ENCODE peak calls at places on chromosome 17, in four cellular contexts. A is progenitor cell of endocrine pancreas, C is lower leg skin, T is AG09319. G is an unnamed sample.

GRCh38 chr17:43042025-43042424 is 17.0 kb downstream of the RND2 start:
- DNase-seq in A (no peak), C (no peak), T (no peak), G (no peak)

GRCh38 chr17:64024781-64025731 is 4.6 kb upstream of the ICAM2 start:
- DNase-seq in C (no peak), T (no peak), A (no peak), G (no peak)

GRCh38 chr17:50059256-50059655 is 3.3 kb downstream of the ITGA3 start:
- DNase-seq in T (no peak), C (no peak), A (no peak), G (no peak)

GRCh38 chr17:66652840-66653507 is 181.9 kb upstream of the CACNG5 start:
- DNase-seq in C (no peak), T (no peak), A (no peak), G (no peak)

GRCh38 chr17:69609495-69610315 is 195.2 kb downstream of the MAP2K6 start:
- DNase-seq in A (no peak), T (no peak), C (no peak), G (no peak)

GRCh38 chr17:57810740-57811632 is 38.9 kb downstream of the MRPS23 start:
- DNase-seq in A (no peak), C (no peak), T (no peak), G (peak; percentile 21)

GRCh38 chr17:72030067-72030899 is 90.5 kb upstream of the SOX9 start:
- DNase-seq in A (peak; percentile 11), C (peak; percentile 19), T (peak; percentile 43), G (peak; percentile 51)

GRCh38 chr17:21039839-21040575 is 2.8 kb downstream of the USP22 start:
- DNase-seq in T (no peak), C (no peak), A (no peak), G (no peak)

GRCh38 chr17:49787932-49788442 is 494 bp upstream of the KAT7 start:
- DNase-seq in T (no peak), A (no peak), C (no peak), G (no peak)

GRCh38 chr17:33288954-33289353 is 4.1 kb downstream of the ASIC2 start:
- DNase-seq in A (no peak), C (no peak), T (no peak), G (no peak)

GRCh38 chr17:66677201-66677981 is 157.5 kb upstream of the CACNG5 start:
- DNase-seq in A (no peak), C (no peak), T (no peak), G (no peak)

GRCh38 chr17:65800655-65801054 is 239.2 kb upstream of the AXIN2 start:
- DNase-seq in C (no peak), T (no peak), A (no peak), G (no peak)

GRCh38 chr17:47810200-47810821 is 11.3 kb downstream of the OSBPL7 start:
- DNase-seq in C (no peak), A (peak; percentile 42), T (peak; percentile 49), G (peak; percentile 46)

GRCh38 chr17:41802961-41803682 is 8.6 kb downstream of the P3H4 start:
- DNase-seq in C (no peak), T (no peak), A (no peak), G (no peak)

GRCh38 chr17:62714016-62714777 is 86.7 kb downstream of the MRC2 start:
- DNase-seq in T (no peak), C (no peak), A (no peak), G (no peak)

GRCh38 chr17:17527534-17527933 is 31.3 kb upstream of the RASD1 start:
- DNase-seq in C (no peak), A (no peak), T (no peak), G (no peak)

GRCh38 chr17:79008666-79009387 is 737 bp downstream of the CANT1 start:
- DNase-seq in A (no peak), C (no peak), T (no peak), G (no peak)

GRCh38 chr17:71180801-71181385 is 939.9 kb upstream of the SOX9 start:
- DNase-seq in C (peak; percentile 41), T (no peak), A (no peak), G (peak; percentile 38)

GRCh38 chr17:36934144-36934758 is 3.0 kb upstream of the LHX1 start:
- DNase-seq in C (no peak), A (no peak), T (no peak), G (no peak)

GRCh38 chr17:40284085-40284713 is 3.5 kb upstream of the CDC6 start:
- DNase-seq in A (no peak), C (no peak), T (peak; percentile 49), G (no peak)
- TF ChIP-seq CTCF in A (peak; percentile 51), C (no peak), T (peak; percentile 21), G (no peak)

GRCh38 chr17:51371732-51372151 is 111.4 kb downstream of the UTP18 start:
- DNase-seq in C (no peak), A (peak; percentile 28), T (no peak), G (peak; percentile 47)
- TF ChIP-seq CTCF in C (no peak), A (peak; percentile 76), T (peak; percentile 5), G (no peak)

DNA sequence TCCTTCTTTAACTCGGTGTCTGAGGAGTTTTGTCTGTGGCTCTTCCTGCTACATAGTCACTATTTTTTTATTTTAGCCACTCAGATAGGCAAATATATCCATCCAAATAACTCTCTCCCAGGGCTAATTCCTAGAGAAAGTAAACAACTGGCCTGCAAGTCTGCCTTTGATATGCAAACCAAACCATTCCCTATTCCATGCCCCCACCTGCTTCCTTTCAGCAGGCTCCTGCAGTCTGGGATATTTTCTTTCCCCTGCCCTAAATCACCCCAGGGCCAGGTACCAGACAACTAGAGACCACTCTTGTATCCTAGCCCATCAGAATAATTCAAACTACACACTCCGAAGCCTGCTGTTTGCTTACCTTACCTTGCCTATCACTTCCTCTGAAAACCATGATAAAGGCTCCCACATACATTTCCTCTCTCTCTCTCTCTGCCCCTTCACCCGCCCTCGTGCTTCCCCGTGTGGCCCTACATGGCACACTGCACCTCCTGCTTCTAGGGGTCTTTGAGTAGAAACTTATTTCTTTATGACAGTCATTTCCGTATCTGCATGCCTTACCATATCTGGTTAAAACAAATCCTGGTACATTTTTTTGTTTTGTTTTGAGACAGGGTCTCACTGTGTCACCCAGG is 8.3 kb downstream of the CD300H start:
- DNase-seq in T (no peak), C (no peak), A (no peak), G (no peak)
- TF ChIP-seq CTCF in T (no peak), C (no peak), A (no peak), G (no peak)

DNA sequence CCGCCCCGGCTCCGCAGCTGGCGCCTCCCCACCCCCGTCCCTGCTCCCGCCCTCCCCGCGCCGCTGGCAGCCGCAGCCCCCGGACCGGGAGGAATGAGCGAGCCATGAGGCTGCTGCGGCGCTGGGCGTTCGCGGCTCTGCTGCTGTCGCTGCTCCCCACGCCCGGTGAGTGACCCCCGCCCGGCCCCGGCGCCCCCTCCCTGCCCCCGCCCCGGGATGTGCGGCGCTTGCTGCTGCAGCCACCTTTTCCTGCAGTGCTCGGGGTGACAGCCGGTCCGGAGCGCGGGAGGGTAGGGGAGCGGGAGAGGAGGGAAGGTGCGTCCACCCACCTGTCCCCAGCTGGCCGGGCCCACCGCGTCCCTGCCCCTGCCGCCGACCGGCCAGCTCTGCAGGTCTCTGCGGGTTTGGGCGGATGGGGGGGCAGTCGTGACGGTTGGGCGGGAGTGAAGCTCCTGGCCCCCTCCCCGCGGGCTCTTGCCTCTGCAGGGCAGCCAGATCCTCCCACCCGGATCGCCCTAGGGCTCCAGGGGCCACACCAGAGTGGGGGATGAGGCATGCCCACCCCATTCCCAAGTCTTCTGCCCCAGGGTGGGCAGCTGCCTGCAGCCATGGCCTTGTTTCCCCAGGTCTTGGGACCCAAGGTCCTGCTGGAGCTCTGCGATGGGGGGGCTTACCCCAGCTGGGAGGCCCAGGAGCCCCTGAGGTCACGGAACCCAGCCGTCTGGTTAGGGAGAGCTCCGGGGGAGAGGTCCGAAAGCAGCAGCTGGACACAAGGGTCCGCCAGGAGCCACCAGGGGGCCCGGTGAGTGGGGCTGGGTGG is 518 bp downstream of the ADAM11 start:
- DNase-seq in T (no peak), A (no peak), C (no peak), G (no peak)
- TF ChIP-seq CTCF in T (no peak), A (peak; percentile 46), C (no peak), G (no peak)

GRCh38 chr17:7403902-7404736 is at the start of gene TMEM256:
- DNase-seq in A (peak; percentile 95), C (peak; percentile 99), T (peak; percentile 99), G (peak; percentile 93)
- TF ChIP-seq CTCF in A (peak; percentile 20), C (no peak), T (no peak), G (no peak)

DNA sequence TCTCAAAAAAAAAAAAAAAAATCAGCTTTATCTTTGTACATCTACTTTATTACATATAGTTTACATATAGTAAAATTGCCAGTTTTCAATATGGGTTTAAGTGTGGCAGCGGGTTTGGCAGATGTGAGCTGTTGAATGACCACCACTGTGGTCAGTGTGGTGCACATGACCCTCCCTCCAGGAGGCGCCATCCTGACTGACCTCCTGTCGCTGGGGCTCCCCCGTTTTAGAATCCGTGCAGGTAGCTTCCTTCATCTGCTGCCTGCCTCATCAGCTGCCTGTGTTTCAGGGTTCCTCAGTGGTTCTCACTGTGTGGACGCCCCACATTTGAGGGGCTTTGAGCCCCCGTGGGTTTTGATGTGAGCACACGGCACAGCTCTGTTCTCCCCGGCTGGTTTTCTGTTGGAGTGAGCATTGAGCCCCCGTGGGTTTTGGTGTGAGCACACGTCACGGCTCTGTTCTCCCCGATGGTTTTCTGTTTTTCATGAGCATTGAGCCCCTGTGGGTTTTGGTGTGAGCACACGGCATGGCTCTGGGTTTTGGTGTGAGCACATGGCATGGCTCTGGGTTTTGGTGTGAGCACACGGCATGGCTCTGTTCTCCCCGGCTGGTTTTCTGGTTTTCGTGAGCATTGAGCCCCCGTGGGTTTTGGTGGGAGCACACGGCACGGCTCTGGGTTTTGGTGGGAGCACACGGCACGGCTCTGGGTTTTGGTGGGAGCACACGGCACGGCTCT is 57.9 kb upstream of the ZNF750 start:
- DNase-seq in C (no peak), T (no peak), A (no peak), G (no peak)
- TF ChIP-seq CTCF in C (no peak), T (no peak), A (no peak), G (peak; percentile 17)

DNA sequence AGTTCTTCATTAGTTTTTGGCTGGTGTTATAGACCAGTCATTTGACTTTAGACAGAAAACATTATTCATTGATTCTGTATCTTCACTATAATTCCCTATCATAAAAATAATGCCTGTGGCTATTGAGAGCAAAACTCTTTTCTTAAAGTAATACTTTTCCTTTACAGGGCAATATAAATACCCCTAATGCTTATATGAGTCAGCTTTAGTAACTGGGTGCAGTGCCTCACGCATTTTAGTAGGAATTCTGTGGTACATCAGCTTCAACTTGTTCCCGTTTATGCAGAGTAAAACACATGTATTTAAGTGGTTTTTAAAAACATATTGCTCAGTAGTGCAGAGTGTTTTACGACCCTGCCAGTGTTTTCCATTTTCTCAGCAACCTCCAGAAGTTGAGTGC is 68.1 kb downstream of the SEC14L1 start:
- DNase-seq in C (no peak), A (no peak), T (no peak), G (no peak)
- TF ChIP-seq CTCF in C (no peak), A (no peak), T (no peak), G (no peak)

GRCh38 chr17:34841467-34841866 is 119.8 kb downstream of the CCT6B start:
- DNase-seq in A (no peak), C (no peak), T (no peak), G (no peak)
- TF ChIP-seq CTCF in A (peak; percentile 10), C (no peak), T (no peak), G (no peak)

GRCh38 chr17:60297729-60298293 is 94.1 kb downstream of the USP32 start:
- DNase-seq in C (no peak), T (no peak), A (no peak), G (no peak)

GRCh38 chr17:60303406-60304099 is 88.4 kb downstream of the USP32 start:
- DNase-seq in C (no peak), A (no peak), T (no peak), G (no peak)

GRCh38 chr17:60300949-60301348 is 91.0 kb downstream of the USP32 start:
- DNase-seq in C (no peak), T (no peak), A (no peak), G (no peak)

GRCh38 chr17:60301644-60302043 is 90.3 kb downstream of the USP32 start:
- DNase-seq in A (no peak), C (no peak), T (no peak), G (no peak)

GRCh38 chr17:60300011-60300410 is 91.9 kb downstream of the USP32 start:
- DNase-seq in A (no peak), C (no peak), T (no peak), G (no peak)
- TF ChIP-seq CTCF in A (no peak), C (no peak), T (no peak), G (no peak)

G was measured in mesothelial cell of epicardium.